ENCODE peak calls at places on chromosome 1, in eight cellular contexts. One of them, this sample, is unnamed.

GRCh38 chr1:8070381-8070811 is 44.3 kb upstream of the ERRFI1 start:
- DNase-seq in T-helper 9 cell: no peak
- DNase-seq in EH: no peak
- DNase-seq in nucleus accumbens: no peak
- DNase-seq in NCI-H1092 treated with DMSO at 0.1 percent for 48 hours: no peak
- DNase-seq in IMR-90: no peak
- DNase-seq in GM12891: no peak
- DNase-seq in SK-N-SH: no peak
- DNase-seq in this sample: no peak

GRCh38 chr1:184300446-184300845 is 86.4 kb upstream of the C1orf21 start:
- DNase-seq in T-helper 9 cell: no peak
- DNase-seq in EH: peak
- DNase-seq in nucleus accumbens: no peak
- DNase-seq in NCI-H1092 treated with DMSO at 0.1 percent for 48 hours: no peak
- DNase-seq in IMR-90: peak
- DNase-seq in GM12891: no peak
- DNase-seq in SK-N-SH: no peak
- DNase-seq in this sample: peak

GRCh38 chr1:3349161-3349967 is 105.1 kb upstream of the ARHGEF16 start:
- DNase-seq in T-helper 9 cell: no peak
- DNase-seq in EH: no peak
- DNase-seq in nucleus accumbens: no peak
- DNase-seq in NCI-H1092 treated with DMSO at 0.1 percent for 48 hours: no peak
- DNase-seq in IMR-90: no peak
- DNase-seq in GM12891: no peak
- DNase-seq in SK-N-SH: no peak
- DNase-seq in this sample: no peak

GRCh38 chr1:67429528-67430357 is 459 bp downstream of the SERBP1 start:
- DNase-seq in T-helper 9 cell: peak
- DNase-seq in EH: peak
- DNase-seq in nucleus accumbens: no peak
- DNase-seq in NCI-H1092 treated with DMSO at 0.1 percent for 48 hours: peak
- DNase-seq in IMR-90: no peak
- DNase-seq in GM12891: no peak
- DNase-seq in SK-N-SH: peak
- DNase-seq in this sample: no peak

GRCh38 chr1:3690282-3691065 is 38.2 kb downstream of the TP73 start:
- DNase-seq in T-helper 9 cell: no peak
- DNase-seq in EH: no peak
- DNase-seq in nucleus accumbens: no peak
- DNase-seq in NCI-H1092 treated with DMSO at 0.1 percent for 48 hours: no peak
- DNase-seq in IMR-90: no peak
- DNase-seq in GM12891: no peak
- DNase-seq in SK-N-SH: no peak
- DNase-seq in this sample: no peak

GRCh38 chr1:178165196-178165595 is 71.3 kb downstream of the RASAL2 start:
- DNase-seq in T-helper 9 cell: no peak
- DNase-seq in EH: no peak
- DNase-seq in nucleus accumbens: no peak
- DNase-seq in NCI-H1092 treated with DMSO at 0.1 percent for 48 hours: no peak
- DNase-seq in IMR-90: no peak
- DNase-seq in GM12891: no peak
- DNase-seq in SK-N-SH: no peak
- DNase-seq in this sample: no peak

GRCh38 chr1:221839794-221840395 is 98.0 kb upstream of the DUSP10 start:
- DNase-seq in T-helper 9 cell: peak
- DNase-seq in EH: peak
- DNase-seq in nucleus accumbens: no peak
- DNase-seq in NCI-H1092 treated with DMSO at 0.1 percent for 48 hours: no peak
- DNase-seq in IMR-90: peak
- DNase-seq in GM12891: no peak
- DNase-seq in SK-N-SH: no peak
- DNase-seq in this sample: peak

GRCh38 chr1:240304466-240304865 is 212.8 kb downstream of the FMN2 start:
- DNase-seq in T-helper 9 cell: no peak
- DNase-seq in EH: no peak
- DNase-seq in nucleus accumbens: no peak
- DNase-seq in NCI-H1092 treated with DMSO at 0.1 percent for 48 hours: no peak
- DNase-seq in IMR-90: no peak
- DNase-seq in GM12891: no peak
- DNase-seq in SK-N-SH: no peak
- DNase-seq in this sample: no peak

GRCh38 chr1:209633335-209633997 is 18.8 kb downstream of the LAMB3 start:
- DNase-seq in T-helper 9 cell: no peak
- DNase-seq in EH: peak
- DNase-seq in nucleus accumbens: no peak
- DNase-seq in NCI-H1092 treated with DMSO at 0.1 percent for 48 hours: no peak
- DNase-seq in IMR-90: peak
- DNase-seq in GM12891: no peak
- DNase-seq in SK-N-SH: no peak
- DNase-seq in this sample: no peak

GRCh38 chr1:29280780-29281131 is 44.4 kb downstream of the PTPRU start:
- DNase-seq in T-helper 9 cell: no peak
- DNase-seq in EH: peak
- DNase-seq in nucleus accumbens: no peak
- DNase-seq in NCI-H1092 treated with DMSO at 0.1 percent for 48 hours: no peak
- DNase-seq in IMR-90: peak
- DNase-seq in GM12891: no peak
- DNase-seq in SK-N-SH: no peak
- DNase-seq in this sample: peak